ENCODE peak calls at places on chromosome 12, in ten cellular contexts. L, W, T, F, S, I, O, V, B and N are unnamed samples.

GRCh38 chr12:122999986-123000420 is 19.5 kb downstream of the ARL6IP4 start:
- DNase-seq in W (peak), T (no peak), V (no peak), I (no peak), F (no peak), L (peak), O (no peak), B (no peak), S (no peak), N (no peak)

GRCh38 chr12:79358716-79359341 is 331.9 kb downstream of the PAWR start:
- DNase-seq in T (no peak), S (no peak), V (no peak), B (no peak), I (no peak), L (no peak), O (no peak), W (no peak), F (no peak), N (no peak)

GRCh38 chr12:4934651-4935050 is 24.9 kb downstream of the KCNA1 start:
- DNase-seq in O (no peak), L (no peak), T (no peak), V (no peak), W (no peak), I (no peak), B (no peak), S (no peak), F (no peak), N (no peak)

GRCh38 chr12:2009623-2010022 is 5.4 kb upstream of the DCP1B start:
- DNase-seq in L (no peak), B (no peak), I (no peak), O (no peak), W (no peak), T (no peak), S (no peak), V (no peak), F (no peak), N (no peak)

GRCh38 chr12:91191516-91192111 is 9.0 kb upstream of the DCN start:
- DNase-seq in F (no peak), I (no peak), T (no peak), L (no peak), O (no peak), V (no peak), S (no peak), W (no peak), B (no peak), N (no peak)

GRCh38 chr12:38588618-38589309 is 272.2 kb downstream of the ALG10B start:
- DNase-seq in W (no peak), O (no peak), B (no peak), S (no peak), F (no peak), V (no peak), T (no peak), L (peak), I (no peak), N (no peak)

GRCh38 chr12:47034661-47035060 is 44.8 kb upstream of the PCED1B start:
- DNase-seq in I (no peak), O (no peak), T (no peak), V (no peak), L (no peak), F (no peak), B (no peak), S (no peak), W (no peak), N (no peak)

GRCh38 chr12:104605685-104606084 is 148.9 kb downstream of the CHST11 start:
- DNase-seq in O (no peak), S (no peak), F (no peak), W (no peak), T (no peak), L (no peak), V (no peak), B (peak), I (peak), N (no peak)

GRCh38 chr12:122032570-122032969 is 10.9 kb downstream of the BCL7A start:
- DNase-seq in V (no peak), B (no peak), I (no peak), T (no peak), S (no peak), O (no peak), F (no peak), W (no peak), L (no peak), N (no peak)

GRCh38 chr12:2183556-2184541 is 131.1 kb downstream of the CACNA1C start:
- DNase-seq in V (no peak), S (no peak), O (no peak), B (no peak), I (no peak), W (no peak), L (peak), F (no peak), T (no peak), N (no peak)

GRCh38 chr12:68805592-68806120 is 2.3 kb upstream of the MDM2 start:
- DNase-seq in I (no peak), T (no peak), F (no peak), L (no peak), W (no peak), V (no peak), O (no peak), S (no peak), B (no peak), N (no peak)

GRCh38 chr12:17793854-17794253 is 296.1 kb downstream of the RERGL start:
- DNase-seq in W (no peak), S (no peak), O (no peak), L (no peak), B (no peak), V (no peak), I (no peak), F (no peak), T (no peak), N (no peak)

GRCh38 chr12:75444444-75445136 is 36.0 kb upstream of the GLIPR1 start:
- DNase-seq in S (no peak), T (no peak), F (no peak), I (no peak), W (no peak), O (no peak), V (no peak), L (peak), B (no peak), N (no peak)

GRCh38 chr12:40300490-40300889 is 75.7 kb downstream of the LRRK2 start:
- DNase-seq in O (no peak), S (no peak), L (no peak), V (no peak), W (no peak), B (no peak), T (no peak), I (no peak), F (no peak), N (no peak)

GRCh38 chr12:108237272-108237671 is 101.8 kb downstream of the CMKLR1 start:
- DNase-seq in T (no peak), V (no peak), L (peak), I (no peak), O (no peak), B (peak), F (no peak), W (no peak), S (no peak), N (no peak)